ENCODE peak calls at places on chromosomes 4 and X, in six cellular contexts. R, S, A, V, J and U are unnamed samples.

GRCh38 chr4:79528241-79528706 is 120.2 kb upstream of the GK2 start:
- DNase-seq in R (no peak), S (no peak), A (no peak), V (no peak), J (no peak), U (no peak)

GRCh38 chrX:40130207-40130606 is 32.4 kb upstream of the BCOR start:
- DNase-seq in R (no peak), S (peak), A (no peak), V (no peak), J (no peak), U (no peak)

GRCh38 chr4:173174184-173175156 is 5.9 kb downstream of the GALNT7 start:
- DNase-seq in R (no peak), S (no peak), A (no peak), V (no peak), J (peak), U (no peak)

GRCh38 chr4:17497890-17498523 is 13.9 kb downstream of the QDPR start:
- DNase-seq in R (no peak), S (no peak), A (no peak), V (no peak), J (no peak), U (no peak)

GRCh38 chrX:72436010-72436409 is 130.3 kb upstream of the CITED1 start:
- DNase-seq in R (no peak), S (no peak), A (no peak), V (no peak), J (no peak), U (no peak)

GRCh38 chrX:148871422-148872152 is 371.2 kb downstream of the AFF2 start:
- DNase-seq in R (no peak), S (no peak), A (no peak), V (no peak), J (no peak), U (no peak)

GRCh38 chrX:112819013-112819635 is 21.5 kb downstream of the AMOT start:
- DNase-seq in R (no peak), S (no peak), A (no peak), V (no peak), J (no peak), U (no peak)

GRCh38 chr4:39505581-39505980 is 21.7 kb downstream of the UGDH start:
- DNase-seq in R (no peak), S (no peak), A (no peak), V (no peak), J (no peak), U (no peak)

GRCh38 chr4:73894021-73894420 is 24.8 kb downstream of the CXCL1 start:
- DNase-seq in R (no peak), S (no peak), A (no peak), V (no peak), J (no peak), U (no peak)

GRCh38 chrX:155056877-155057792 is 13.8 kb downstream of the CMC4 start:
- DNase-seq in R (peak), S (peak), A (peak), V (peak), J (peak), U (peak)

GRCh38 chr4:3864736-3865721 is 98.8 kb downstream of the ADRA2C start:
- DNase-seq in R (no peak), S (no peak), A (peak), V (no peak), J (no peak), U (no peak)

GRCh38 chrX:146055733-146056132 is 238.1 kb downstream of the SLITRK2 start:
- DNase-seq in R (no peak), S (no peak), A (no peak), V (no peak), J (no peak), U (no peak)

GRCh38 chrX:123184199-123184857 is at the start of gene GRIA3:
- DNase-seq in R (peak), S (no peak), A (peak), V (no peak), J (no peak), U (no peak)

GRCh38 chr4:1178300-1179088 is 6.1 kb upstream of the SPON2 start:
- DNase-seq in R (no peak), S (no peak), A (no peak), V (no peak), J (no peak), U (no peak)

GRCh38 chrX:93695981-93696380 is 22.0 kb downstream of the FAM133A start:
- DNase-seq in R (no peak), S (no peak), A (no peak), V (no peak), J (no peak), U (no peak)

GRCh38 chrX:53249387-53250042 is 24.5 kb upstream of the KDM5C start:
- DNase-seq in R (no peak), S (no peak), A (no peak), V (no peak), J (no peak), U (no peak)
- TF ChIP-seq YY1 in R (no peak), S (no peak), A (no peak), V (no peak), J (no peak), U (no peak)

DNA sequence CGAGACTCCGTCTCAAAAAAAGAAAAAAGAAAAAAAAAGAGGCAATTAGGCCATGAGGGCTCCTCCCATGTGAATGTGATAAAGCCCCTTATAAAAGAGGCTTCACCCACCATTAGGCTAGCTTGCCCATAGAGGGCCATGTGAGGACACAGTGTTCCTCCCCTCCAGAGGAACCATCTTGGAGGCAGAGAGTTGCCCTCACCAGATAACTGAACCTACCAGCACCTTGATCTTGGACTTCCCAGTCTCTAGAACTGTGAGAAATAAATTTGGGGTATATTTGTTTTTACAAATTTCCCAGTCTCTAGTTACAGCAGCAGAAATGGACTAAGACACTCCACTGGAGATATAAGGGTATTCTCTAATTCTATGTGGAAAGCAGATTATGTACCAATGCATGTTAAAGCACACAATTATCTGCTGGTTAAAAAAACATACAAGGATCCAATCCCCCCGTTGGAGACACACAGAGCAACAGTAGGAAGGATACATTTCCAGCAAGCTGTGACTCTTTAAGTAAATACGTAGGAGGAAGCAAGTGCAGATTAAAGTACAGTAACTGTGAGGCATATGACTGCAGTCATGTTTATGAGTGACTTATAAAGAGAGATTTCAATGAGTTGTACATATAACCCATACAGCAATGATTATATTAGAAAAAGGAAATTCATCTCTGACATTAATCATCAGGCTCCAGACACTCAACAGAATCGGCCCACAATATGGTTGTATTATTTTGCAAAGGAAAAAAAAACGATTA is 21.4 kb downstream of the SH3RF1 start:
- DNase-seq in R (no peak), S (no peak), A (no peak), V (no peak), J (no peak), U (no peak)
- H3K9ac ChIP-seq in R (no peak), S (peak), A (no peak), V (no peak), J (no peak), U (no peak)

GRCh38 chrX:12615061-12615460 is 176.2 kb upstream of the PRPS2 start:
- DNase-seq in R (no peak), S (no peak), A (no peak), V (no peak), J (no peak), U (no peak)

GRCh38 chrX:12611471-12611870 is 179.7 kb upstream of the PRPS2 start:
- DNase-seq in R (no peak), S (no peak), A (no peak), V (no peak), J (no peak), U (no peak)

GRCh38 chrX:12614266-12614665 is 176.9 kb upstream of the PRPS2 start:
- DNase-seq in R (no peak), S (no peak), A (no peak), V (no peak), J (no peak), U (no peak)

GRCh38 chrX:12610079-12610478 is 181.1 kb upstream of the PRPS2 start:
- DNase-seq in R (no peak), S (no peak), A (no peak), V (no peak), J (no peak), U (no peak)
- TF ChIP-seq YY1 in R (no peak), S (no peak), A (no peak), V (no peak), J (no peak), U (no peak)

GRCh38 chrX:138519296-138519695 is 192.2 kb downstream of the FGF13 start:
- DNase-seq in R (no peak), S (no peak), A (no peak), V (no peak), J (no peak), U (peak)
- H3K9ac ChIP-seq in R (no peak), S (no peak), A (no peak), V (no peak), J (no peak), U (no peak)

GRCh38 chr4:47736555-47736954 is 101.3 kb downstream of the CORIN start:
- DNase-seq in R (no peak), S (no peak), A (no peak), V (no peak), J (no peak), U (no peak)

GRCh38 chr4:47731182-47731581 is 106.7 kb downstream of the CORIN start:
- DNase-seq in R (no peak), S (no peak), A (no peak), V (no peak), J (no peak), U (no peak)

GRCh38 chr4:47729086-47729763 is 108.6 kb downstream of the CORIN start:
- DNase-seq in R (no peak), S (no peak), A (no peak), V (no peak), J (no peak), U (no peak)

GRCh38 chr4:47733506-47733905 is 104.4 kb downstream of the CORIN start:
- DNase-seq in R (no peak), S (no peak), A (no peak), V (no peak), J (no peak), U (no peak)
- TF ChIP-seq YY1 in R (no peak), S (no peak), A (no peak), V (no peak), J (no peak), U (no peak)

DNA sequence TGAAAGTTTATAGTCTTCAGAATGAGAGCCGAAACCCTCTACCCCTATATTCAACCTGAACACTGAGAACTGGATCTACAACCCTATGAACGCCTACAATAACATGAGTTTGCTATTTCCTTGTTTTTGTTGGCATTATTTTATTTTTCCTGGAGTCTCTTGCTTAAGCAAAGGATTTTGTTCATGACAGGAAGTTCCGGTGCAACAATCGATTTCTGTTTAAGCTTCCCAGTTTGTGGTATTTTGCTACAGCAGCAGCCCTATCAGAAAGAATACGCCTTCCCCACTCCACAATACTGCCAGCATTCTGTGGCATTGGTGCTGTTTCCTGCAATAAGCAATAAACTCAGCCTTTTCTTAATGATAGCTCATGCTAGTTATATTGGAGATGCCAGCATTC is 60.9 kb downstream of the NPY5R start:
- DNase-seq in R (no peak), S (no peak), A (no peak), V (no peak), J (no peak), U (no peak)
- H3K9ac ChIP-seq in R (no peak), S (no peak), A (no peak), V (no peak), J (no peak), U (no peak)

GRCh38 chr4:40825014-40825838 is 75.5 kb downstream of the NSUN7 start:
- DNase-seq in R (no peak), S (no peak), A (no peak), V (no peak), J (no peak), U (no peak)

GRCh38 chr4:40822781-40823180 is 73.0 kb downstream of the NSUN7 start:
- DNase-seq in R (peak), S (no peak), A (no peak), V (no peak), J (no peak), U (no peak)

DNA sequence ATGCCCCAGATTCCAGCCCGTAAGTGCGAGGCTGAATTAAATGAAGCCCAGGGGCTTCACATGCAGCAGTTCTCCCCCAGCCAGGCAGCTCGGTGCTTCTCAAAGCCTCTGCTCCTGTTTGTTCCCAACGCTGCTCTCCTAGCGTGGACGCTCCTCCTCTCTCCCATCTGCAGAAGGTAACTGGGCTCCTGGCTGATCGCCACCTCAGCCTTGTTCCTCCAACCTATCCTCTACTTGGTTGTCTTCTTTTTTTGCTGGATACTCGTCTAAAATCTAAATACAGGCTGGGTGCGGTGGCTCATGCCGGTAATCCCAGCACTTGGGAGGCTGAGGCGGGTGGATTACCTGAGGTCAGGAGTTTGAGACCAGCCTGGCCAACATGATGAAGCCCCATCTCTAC is 70.3 kb downstream of the NSUN7 start:
- DNase-seq in R (peak), S (no peak), A (no peak), V (no peak), J (no peak), U (no peak)
- TF ChIP-seq YY1 in R (no peak), S (no peak), A (no peak), V (no peak), J (no peak), U (no peak)